ENCODE peak calls at places on chromosome 2, in five cellular contexts. I is heart right ventricle, Y is upper lobe of left lung, M is PC-3, R is OCI-LY7. F is an unnamed sample.

GRCh38 chr2:47050021-47050760 is 104.9 kb downstream of the STPG4 start:
- DNase-seq in I (peak; percentile 14), Y (no peak), R (no peak), M (no peak), F (no peak)

GRCh38 chr2:219631406-219631891 is 4.0 kb downstream of the SLC4A3 start:
- DNase-seq in M (no peak), I (no peak), R (no peak), Y (no peak), F (no peak)

GRCh38 chr2:174985624-174986023 is 19.6 kb downstream of the CHN1 start:
- DNase-seq in Y (no peak), I (no peak), M (peak; percentile 41), R (no peak), F (no peak)

GRCh38 chr2:133252770-133253355 is 315.4 kb downstream of the NCKAP5 start:
- DNase-seq in Y (no peak), I (no peak), R (no peak), M (no peak), F (no peak)

GRCh38 chr2:98734823-98735260 is 3.9 kb upstream of the MGAT4A start:
- DNase-seq in Y (no peak), I (no peak), M (no peak), R (no peak), F (no peak)

GRCh38 chr2:207239222-207239674 is 73.5 kb upstream of the KLF7 start:
- DNase-seq in R (no peak), I (no peak), M (peak; percentile 84), Y (peak; percentile 88), F (no peak)

GRCh38 chr2:110101911-110102774 is 13.5 kb downstream of the MALL start:
- DNase-seq in R (no peak), I (no peak), M (peak; percentile 63), Y (no peak), F (no peak)

GRCh38 chr2:147420517-147420916 is 424.3 kb upstream of the ACVR2A start:
- DNase-seq in R (no peak), I (no peak), Y (no peak), M (no peak), F (no peak)

GRCh38 chr2:204110250-204111183 is 174.0 kb downstream of the ICOS start:
- DNase-seq in M (no peak), R (peak; percentile 50), I (no peak), Y (no peak), F (no peak)

GRCh38 chr2:37232131-37232933 is 874 bp downstream of the NDUFAF7 start:
- DNase-seq in Y (peak; percentile 27), R (peak; percentile 19), M (peak; percentile 15), I (no peak), F (no peak)

GRCh38 chr2:187523325-187523724 is 30.9 kb downstream of the TFPI start:
- DNase-seq in Y (no peak), R (no peak), M (no peak), I (no peak), F (no peak)

GRCh38 chr2:145007673-145008263 is 487.8 kb upstream of the ZEB2 start:
- DNase-seq in I (peak; percentile 19), M (peak; percentile 75), Y (no peak), R (no peak), F (no peak)

GRCh38 chr2:25386662-25387478 is 45.1 kb upstream of the DNMT3A start:
- DNase-seq in Y (no peak), I (no peak), M (no peak), R (no peak), F (no peak)

GRCh38 chr2:193627187-193627917 is 1432.6 kb upstream of the TMEFF2 start:
- DNase-seq in R (no peak), M (no peak), Y (no peak), I (no peak), F (no peak)

GRCh38 chr2:237629188-237629534 is 1.8 kb downstream of the LRRFIP1 start:
- DNase-seq in M (no peak), Y (no peak), R (no peak), I (no peak), F (no peak)

GRCh38 chr2:165773684-165774083 is 20.4 kb downstream of the GALNT3 start:
- DNase-seq in Y (no peak), I (no peak), M (no peak), R (no peak), F (no peak)
- TF ChIP-seq CTCF in Y (no peak), I (no peak), M (no peak), R (no peak), F (no peak)

DNA sequence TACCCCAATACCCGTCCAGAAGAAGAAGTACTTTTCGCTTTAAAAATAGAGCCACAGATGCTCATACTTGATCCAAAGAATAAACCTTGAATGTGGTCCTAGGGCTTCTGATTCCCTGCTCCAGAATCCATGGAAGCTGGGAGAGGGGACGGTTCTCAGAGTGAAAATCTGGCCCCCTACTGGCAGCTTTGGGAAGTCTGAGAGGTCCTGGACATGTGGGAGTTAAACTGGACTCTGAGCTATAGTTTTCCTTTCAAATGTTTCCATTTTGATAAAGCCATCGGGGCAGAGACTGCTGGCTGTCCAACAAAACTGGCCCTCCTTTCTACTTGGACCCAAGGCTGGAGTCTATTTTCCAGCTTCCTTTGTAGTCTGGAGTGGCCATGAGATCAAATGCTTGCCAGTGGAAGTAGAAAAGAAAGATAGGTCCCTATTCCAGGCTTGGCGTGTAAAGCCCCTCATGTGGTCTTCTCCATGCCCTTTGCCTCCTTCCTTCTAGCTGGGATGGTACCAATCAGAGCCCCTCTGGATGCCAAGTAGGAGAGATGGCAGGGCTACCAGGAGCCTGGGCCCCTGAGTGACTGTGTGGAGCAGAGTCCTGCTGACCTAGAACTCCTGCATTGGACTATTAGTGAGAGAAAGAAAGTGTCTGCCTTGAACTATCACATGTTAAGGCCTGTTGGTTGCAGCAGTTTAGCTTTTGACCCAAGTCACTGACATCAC is 37.7 kb upstream of the TBC1D8 start:
- DNase-seq in M (peak; percentile 71), R (peak; percentile 4), Y (no peak), I (no peak), F (no peak)
- TF ChIP-seq CTCF in M (peak; percentile 84), R (peak; percentile 70), Y (peak; percentile 22), I (peak; percentile 46), F (peak; percentile 62)

GRCh38 chr2:65746919-65747678 is 314.7 kb upstream of the SPRED2 start:
- DNase-seq in M (no peak), I (peak; percentile 26), Y (no peak), R (no peak), F (no peak)
- TF ChIP-seq CTCF in M (no peak), I (peak; percentile 9), Y (no peak), R (no peak), F (no peak)

GRCh38 chr2:189347540-189347939 is 93.7 kb upstream of the WDR75 start:
- DNase-seq in Y (no peak), R (no peak), M (peak; percentile 94), I (no peak), F (no peak)
- TF ChIP-seq CTCF in Y (no peak), R (no peak), M (peak; percentile 67), I (peak; percentile 39), F (no peak)

GRCh38 chr2:1675633-1676032 is 68.7 kb downstream of the PXDN start:
- DNase-seq in R (no peak), I (no peak), Y (peak; percentile 21), M (peak; percentile 98), F (peak; percentile 20)
- TF ChIP-seq CTCF in R (no peak), I (no peak), Y (no peak), M (peak; percentile 85), F (no peak)

GRCh38 chr2:9846554-9846953 is 3.3 kb downstream of the TAF1B start:
- DNase-seq in R (no peak), Y (no peak), I (no peak), M (peak; percentile 75), F (no peak)

GRCh38 chr2:9844036-9844483 is 786 bp downstream of the TAF1B start:
- DNase-seq in R (peak; percentile 40), M (peak; percentile 40), I (no peak), Y (no peak), F (no peak)

GRCh38 chr2:9844581-9844980 is 1.3 kb downstream of the TAF1B start:
- DNase-seq in I (no peak), R (peak; percentile 31), M (peak; percentile 57), Y (no peak), F (no peak)

GRCh38 chr2:9842487-9843228 is 616 bp upstream of the TAF1B start:
- DNase-seq in M (no peak), I (no peak), Y (no peak), R (no peak), F (no peak)

GRCh38 chr2:9843229-9844035 is at the start of gene TAF1B:
- DNase-seq in M (peak; percentile 96), I (peak; percentile 88), R (peak; percentile 93), Y (peak; percentile 84), F (peak; percentile 84)
- TF ChIP-seq CTCF in M (peak; percentile 30), I (peak; percentile 70), R (peak; percentile 53), Y (peak; percentile 31), F (no peak)

DNA sequence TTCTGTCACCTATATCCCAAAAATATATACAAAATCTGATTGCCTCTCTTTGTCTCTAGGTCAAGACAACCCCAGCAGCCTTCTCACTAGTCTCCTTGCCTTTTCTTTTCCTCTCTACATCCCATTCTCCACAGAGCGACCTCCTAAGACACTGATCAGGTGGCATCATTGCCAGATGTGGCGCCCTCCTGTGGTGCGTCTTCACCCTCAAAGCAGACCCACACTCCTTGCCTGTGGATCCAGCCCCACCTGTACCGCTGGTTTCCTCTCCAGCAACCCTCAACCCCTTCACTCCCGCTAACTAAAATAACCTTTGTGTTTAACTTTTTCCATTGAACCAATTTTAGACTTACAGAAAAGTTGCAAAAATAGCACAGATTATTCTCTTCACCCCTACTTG is 273.3 kb downstream of the GLI2 start:
- DNase-seq in Y (no peak), M (peak; percentile 6), I (no peak), R (peak; percentile 3), F (no peak)
- TF ChIP-seq CTCF in Y (no peak), M (peak; percentile 63), I (no peak), R (peak; percentile 68), F (no peak)

F was measured in mesothelial cell of epicardium.